ENCODE peak calls at places on chromosome 3, in five cellular contexts. M is mucosa of descending colon; N is naive thymus-derived CD4-positive, alpha-beta T cell; F is MM.1S; B is transverse colon. K is an unnamed sample. For H3K36me3 and H3K4me1, the result is how much of the 10 kb centered on the place peaks cover.

GRCh38 chr3:56801597-56802410 is at the start of gene ARHGEF3:
- DNase-seq in M (peak), N (peak), F (peak), B (peak), K (peak)

GRCh38 chr3:139309880-139310279 is 33.9 kb upstream of the MRPS22 start:
- DNase-seq in M (no peak), N (no peak), F (no peak), B (no peak), K (no peak)

GRCh38 chr3:144369151-144369879 is 397.7 kb downstream of the DIPK2A start:
- DNase-seq in M (no peak), N (no peak), F (no peak), B (no peak), K (no peak)

GRCh38 chr3:72345237-72345878 is 502.9 kb downstream of the SHQ1 start:
- DNase-seq in M (no peak), N (peak), F (no peak), B (no peak), K (no peak)

GRCh38 chr3:142646020-142646783 is 50.0 kb downstream of the PLS1 start:
- DNase-seq in M (no peak), N (no peak), F (no peak), B (no peak), K (no peak)

GRCh38 chr3:173977747-173978146 is 580.2 kb downstream of the NLGN1 start:
- DNase-seq in M (no peak), N (no peak), F (no peak), B (no peak), K (no peak)

GRCh38 chr3:176663819-176664218 is 533.5 kb downstream of the TBL1XR1 start:
- DNase-seq in M (no peak), N (no peak), F (peak), B (no peak), K (no peak)

GRCh38 chr3:173732237-173732636 is 334.7 kb downstream of the NLGN1 start:
- DNase-seq in M (no peak), N (no peak), F (peak), B (no peak), K (no peak)

GRCh38 chr3:13053915-13054704 is 19.1 kb downstream of the IQSEC1 start:
- DNase-seq in M (no peak), N (no peak), F (no peak), B (no peak), K (no peak)

GRCh38 chr3:53242155-53242554 is 13.7 kb downstream of the TKT start:
- DNase-seq in M (no peak), N (no peak), F (no peak), B (no peak), K (no peak)

GRCh38 chr3:50316657-50317242 is 5.8 kb downstream of the HYAL2 start:
- DNase-seq in M (peak), N (no peak), F (no peak), B (peak), K (peak)

GRCh38 chr3:4995500-4996053 is 16.3 kb downstream of the BHLHE40 start:
- DNase-seq in M (peak), N (no peak), F (no peak), B (no peak), K (no peak)

GRCh38 chr3:168213920-168214319 is 118.2 kb upstream of the GOLIM4 start:
- DNase-seq in M (no peak), N (no peak), F (peak), B (no peak), K (no peak)

GRCh38 chr3:156425651-156426050 is 129.3 kb downstream of the SSR3 start:
- DNase-seq in M (no peak), N (no peak), F (no peak), B (no peak), K (no peak)

GRCh38 chr3:130250982-130251381 is 94.5 kb upstream of the COL6A5 start:
- DNase-seq in M (no peak), N (no peak), F (no peak), B (no peak), K (no peak)

GRCh38 chr3:111853071-111853470 is 6.0 kb upstream of the PHLDB2 start:
- DNase-seq in M (no peak), N (no peak), F (no peak), B (no peak), K (no peak)

GRCh38 chr3:121803921-121804320 is 30.9 kb downstream of the IQCB1 start:
- DNase-seq in M (no peak), N (no peak), F (no peak), B (no peak), K (no peak)

GRCh38 chr3:123732447-123732846 is 147.6 kb upstream of the HACD2 start:
- DNase-seq in M (no peak), N (no peak), F (no peak), B (no peak), K (no peak)

GRCh38 chr3:105518806-105519418 is 152.2 kb downstream of the ALCAM start:
- DNase-seq in M (peak), N (peak), F (peak), B (no peak), K (no peak)

GRCh38 chr3:193301441-193301840 is 60.4 kb downstream of the PLAAT1 start:
- DNase-seq in M (no peak), N (no peak), F (no peak), B (no peak), K (no peak)

GRCh38 chr3:98482717-98483482 is 14.6 kb upstream of the OR5K2 start:
- DNase-seq in M (peak), N (no peak), F (no peak), B (no peak), K (no peak)

GRCh38 chr3:185335799-185336198 is 27.1 kb upstream of the MAP3K13 start:
- DNase-seq in M (no peak), N (no peak), F (no peak), B (no peak), K (no peak)

GRCh38 chr3:186217820-186218164 is 108.9 kb upstream of the ETV5 start:
- DNase-seq in M (no peak), N (no peak), F (peak), B (no peak), K (no peak)

GRCh38 chr3:193231201-193231600 is 9.8 kb upstream of the PLAAT1 start:
- DNase-seq in M (no peak), N (no peak), F (no peak), B (no peak), K (no peak)

GRCh38 chr3:34212671-34213070 is 414.2 kb downstream of the PDCD6IP start:
- DNase-seq in M (no peak), N (no peak), F (no peak), B (no peak), K (no peak)

GRCh38 chr3:14602006-14602803 is 49.4 kb upstream of the CCDC174 start:
- DNase-seq in M (no peak), N (no peak), F (no peak), B (no peak), K (no peak)

GRCh38 chr3:160612386-160613115 is 47.2 kb upstream of the KPNA4 start:
- DNase-seq in M (no peak), N (no peak), F (no peak), B (no peak), K (no peak)

GRCh38 chr3:27666708-27667107 is 55.4 kb downstream of the EOMES start:
- DNase-seq in M (peak), N (no peak), F (no peak), B (peak), K (no peak)

GRCh38 chr3:127700406-127700805 is 27.7 kb downstream of the ABTB1 start:
- DNase-seq in M (no peak), N (no peak), F (no peak), B (no peak), K (no peak)

GRCh38 chr3:197792019-197792647 is 1.1 kb downstream of the LRCH3 start:
- DNase-seq in M (no peak), N (peak), F (no peak), B (no peak), K (peak)

GRCh38 chr3:107794664-107795443 is 272.1 kb downstream of the BBX start:
- DNase-seq in M (no peak), N (no peak), F (no peak), B (no peak), K (no peak)

GRCh38 chr3:37183375-37183831 is 9.0 kb upstream of the LRRFIP2 start:
- DNase-seq in M (no peak), N (no peak), F (no peak), B (no peak), K (no peak)

GRCh38 chr3:67790043-67790442 is 135.6 kb upstream of the SUCLG2 start:
- DNase-seq in M (peak), N (peak), F (peak), B (peak), K (peak)

GRCh38 chr3:54176106-54176505 is 53.8 kb downstream of the CACNA2D3 start:
- DNase-seq in M (no peak), N (no peak), F (no peak), B (no peak), K (no peak)

GRCh38 chr3:66443404-66443803 is 57.4 kb downstream of the LRIG1 start:
- DNase-seq in M (no peak), N (no peak), F (no peak), B (no peak), K (no peak)

GRCh38 chr3:66441124-66441523 is 59.7 kb downstream of the LRIG1 start:
- DNase-seq in M (no peak), N (no peak), F (no peak), B (no peak), K (no peak)

GRCh38 chr3:66444146-66444644 is 56.6 kb downstream of the LRIG1 start:
- DNase-seq in M (no peak), N (no peak), F (no peak), B (no peak), K (no peak)

GRCh38 chr3:66441692-66442091 is 59.1 kb downstream of the LRIG1 start:
- DNase-seq in M (no peak), N (no peak), F (no peak), B (no peak), K (no peak)

GRCh38 chr3:66442254-66443249 is 58.3 kb downstream of the LRIG1 start:
- DNase-seq in M (peak), N (no peak), F (no peak), B (peak), K (no peak)
- H3K4me3 ChIP-seq in M (no peak), N (no peak), F (no peak), B (peak), K (no peak)

DNA sequence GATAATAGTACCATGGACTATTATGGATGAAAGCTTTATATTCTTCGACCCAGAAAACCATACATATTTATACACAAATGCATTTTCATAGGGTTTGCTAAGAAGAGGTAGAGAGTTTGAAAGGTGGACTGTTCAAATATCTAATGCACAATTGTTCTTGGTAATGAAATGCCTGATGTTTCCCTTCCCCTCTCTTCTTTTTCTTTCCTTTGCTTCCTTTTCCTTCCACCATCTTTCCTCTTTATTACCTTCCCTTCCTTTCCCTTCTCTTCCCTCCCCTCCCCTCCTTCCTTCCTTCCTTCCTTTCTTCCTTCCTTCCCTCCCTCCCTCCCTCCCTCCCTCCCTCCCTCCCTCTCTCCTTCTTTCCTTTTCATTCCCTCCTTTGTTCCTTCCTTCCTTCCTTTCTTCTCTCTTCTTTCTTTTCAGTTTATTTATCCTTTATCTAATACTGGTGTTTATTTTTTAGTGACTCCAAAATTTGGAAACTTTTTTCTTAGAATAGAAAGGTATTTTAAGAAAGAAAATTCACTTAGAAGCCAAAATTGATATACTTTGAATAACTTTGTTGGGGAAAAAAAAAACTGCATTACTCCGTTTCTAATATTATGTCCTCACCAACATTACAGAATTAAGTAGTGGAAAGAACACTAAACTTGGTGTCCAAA is 22.7 kb upstream of the PYDC2 start:
- DNase-seq in M (no peak), N (no peak), F (no peak), B (no peak), K (no peak)
- H3K36me3 ChIP-seq in M (under half), N (under half), F (under half), B (under half), K (under half)

DNA sequence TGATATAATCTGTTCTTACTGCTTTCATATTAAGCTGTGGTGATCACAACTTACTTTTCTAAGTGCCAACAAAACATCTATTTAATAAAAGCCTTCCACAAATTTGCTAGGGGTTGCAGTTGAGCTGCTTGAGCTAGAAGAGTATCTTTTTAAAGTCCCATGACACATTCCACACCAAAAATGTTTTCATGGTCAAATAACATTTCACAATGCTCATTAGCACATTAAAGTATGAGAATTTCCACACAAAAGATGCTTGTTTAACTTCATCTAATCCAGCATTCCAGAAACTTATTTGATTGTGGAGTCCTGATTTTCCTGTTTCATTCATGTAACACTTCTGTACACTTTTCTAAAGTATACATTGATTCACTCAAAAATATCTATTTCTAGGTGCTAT is 876.1 kb upstream of the CFAP20DC start:
- DNase-seq in M (no peak), N (no peak), F (no peak), B (no peak), K (no peak)
- H3K4me1 ChIP-seq in M (under half), N (under half), F (under half), B (under half), K (under half)

DNA sequence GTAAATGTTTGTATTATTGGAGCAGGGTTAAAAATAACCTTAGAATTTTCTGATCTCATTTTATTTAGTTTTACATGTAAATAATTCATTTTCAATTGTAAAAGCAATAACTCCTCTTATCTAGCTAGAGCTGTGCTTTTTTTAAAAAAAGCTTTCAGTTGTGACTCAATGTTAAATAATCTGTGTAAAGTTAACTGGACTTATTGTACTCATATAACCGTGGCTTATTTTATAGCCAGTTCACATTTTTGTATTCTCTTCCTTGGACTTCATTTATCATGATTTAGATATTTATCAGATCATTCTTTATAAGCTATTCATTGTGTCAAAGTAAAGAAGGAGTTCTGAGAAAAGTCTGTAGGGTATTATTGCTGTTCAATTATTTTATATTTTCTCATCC is 435.6 kb downstream of the CADM2 start:
- DNase-seq in M (no peak), N (no peak), F (no peak), B (no peak), K (no peak)
- H3K4me3 ChIP-seq in M (no peak), N (no peak), F (no peak), B (no peak), K (no peak)

DNA sequence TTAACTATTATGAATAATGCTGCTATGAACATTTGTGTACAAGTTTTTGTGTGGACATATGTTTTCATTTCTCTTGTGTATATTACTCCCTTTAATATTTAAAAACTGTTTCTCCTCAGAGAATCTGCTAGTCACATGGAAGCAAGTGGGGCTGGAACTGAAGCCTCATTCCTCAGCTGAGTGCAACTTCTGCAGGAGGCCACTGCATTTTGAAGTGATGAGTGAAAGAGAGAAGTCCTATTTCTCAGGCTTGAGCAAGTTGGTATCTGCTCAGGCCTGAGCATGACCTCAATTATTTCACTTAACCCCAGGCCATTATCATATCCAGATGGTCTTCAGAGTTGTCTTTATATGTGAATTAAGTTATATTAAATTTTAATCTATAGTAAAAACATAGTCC is 11.5 kb downstream of the TLR9 start:
- DNase-seq in M (no peak), N (no peak), F (no peak), B (no peak), K (no peak)
- H3K36me3 ChIP-seq in M (under half), N (under half), F (under half), B (half or more), K (half or more)

GRCh38 chr3:184241447-184242296 is 7.1 kb downstream of the ALG3 start:
- DNase-seq in M (peak), N (no peak), F (no peak), B (peak), K (no peak)
- H3K4me1 ChIP-seq in M (under half), N (under half), F (under half), B (under half), K (under half)

DNA sequence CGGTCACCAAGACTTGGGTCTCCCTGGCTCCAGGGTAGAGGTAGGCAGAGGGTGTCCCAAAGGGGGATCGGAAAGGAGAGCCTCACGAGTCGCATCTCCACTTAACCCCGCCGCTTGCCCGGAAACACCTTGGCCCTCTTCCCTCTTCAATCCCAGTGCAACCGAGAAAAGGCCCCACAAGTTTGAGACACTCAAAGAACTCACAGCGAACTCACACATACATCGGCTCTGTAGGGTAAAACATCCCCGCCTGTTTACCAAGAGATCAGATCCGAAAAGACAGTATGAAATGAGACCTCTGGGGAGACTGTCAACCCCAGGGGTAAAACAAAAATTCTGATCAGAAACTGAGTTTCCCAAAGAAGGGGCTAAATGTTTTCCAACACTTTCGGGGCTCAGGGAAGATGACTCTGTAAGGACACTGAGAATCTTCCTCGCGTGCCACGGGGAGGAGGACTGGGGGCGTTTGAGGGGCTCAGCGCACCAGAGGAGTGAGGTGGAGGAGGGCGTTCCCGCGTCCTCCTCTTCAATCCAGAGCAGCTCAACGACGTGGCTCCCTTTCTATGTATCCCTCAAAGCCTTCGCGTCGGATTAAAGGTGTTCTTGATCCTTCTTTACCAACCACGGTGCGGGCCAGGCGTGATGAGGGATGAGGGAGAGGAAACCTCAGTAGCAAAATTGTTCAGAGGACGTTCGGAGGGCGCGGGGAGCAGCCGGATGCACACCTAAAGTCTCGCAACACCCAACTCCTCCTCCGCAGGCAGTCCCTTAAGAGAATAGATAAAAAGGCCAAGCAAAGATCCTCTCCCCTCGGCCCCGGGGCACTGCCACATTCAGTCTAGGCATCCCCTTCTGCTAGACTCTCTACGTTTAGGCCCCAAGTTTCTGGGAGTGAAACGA is 3.7 kb downstream of the WNT5A start:
- DNase-seq in M (no peak), N (no peak), F (no peak), B (no peak), K (no peak)
- H3K4me3 ChIP-seq in M (no peak), N (no peak), F (no peak), B (peak), K (no peak)

GRCh38 chr3:128736598-128736997 is 10.6 kb downstream of the RAB7A start:
- DNase-seq in M (no peak), N (no peak), F (no peak), B (no peak), K (no peak)
- H3K36me3 ChIP-seq in M (under half), N (under half), F (under half), B (under half), K (under half)

GRCh38 chr3:39934696-39935095 is 125.3 kb downstream of the MYRIP start:
- DNase-seq in M (no peak), N (no peak), F (no peak), B (no peak), K (no peak)

GRCh38 chr3:39937874-39938273 is 128.5 kb downstream of the MYRIP start:
- DNase-seq in M (peak), N (no peak), F (peak), B (no peak), K (no peak)

GRCh38 chr3:39936848-39937247 is 127.4 kb downstream of the MYRIP start:
- DNase-seq in M (no peak), N (no peak), F (no peak), B (no peak), K (no peak)

GRCh38 chr3:39935261-39935660 is 125.9 kb downstream of the MYRIP start:
- DNase-seq in M (no peak), N (no peak), F (no peak), B (no peak), K (no peak)

GRCh38 chr3:39937315-39937714 is 127.9 kb downstream of the MYRIP start:
- DNase-seq in M (no peak), N (no peak), F (no peak), B (no peak), K (no peak)
- H3K4me1 ChIP-seq in M (under half), N (under half), F (under half), B (under half), K (under half)

K was measured in CD4-positive, CD25-positive, alpha-beta regulatory T cell.